ENCODE peak calls at places on chromosomes 16 and 17, in nine cellular contexts. X is heart right ventricle; A is CD8-positive, alpha-beta T cell; H is stomach; I is GM12865; R is tibial artery; Q is heart left ventricle; U is kidney epithelial cell; M is pancreas. Y is an unnamed sample.

GRCh38 chr16:31458835-31459721 is at the start of gene ARMC5:
- DNase-seq in X (peak), H (peak), R (peak), I (peak), A (peak), Q (peak), M (peak), U (peak), Y (peak)

GRCh38 chr17:59056857-59057256 is 49.8 kb downstream of the TRIM37 start:
- DNase-seq in I (no peak), Q (no peak), X (no peak), A (no peak), U (no peak), R (no peak), M (no peak), H (no peak), Y (no peak)

GRCh38 chr17:33183487-33184026 is 109.5 kb downstream of the ASIC2 start:
- DNase-seq in U (no peak), H (no peak), I (no peak), X (no peak), A (no peak), Q (no peak), R (no peak), M (no peak), Y (no peak)

GRCh38 chr17:43142153-43142552 is 17.0 kb upstream of the BRCA1 start:
- DNase-seq in H (no peak), I (no peak), A (no peak), R (no peak), Q (no peak), U (no peak), M (no peak), X (no peak), Y (no peak)

GRCh38 chr17:79224903-79225302 is 150.3 kb downstream of the ENGASE start:
- DNase-seq in I (no peak), H (no peak), U (no peak), Q (no peak), M (no peak), R (no peak), X (no peak), A (no peak), Y (no peak)

GRCh38 chr16:66406534-66407368 is 20.3 kb upstream of the BEAN1 start:
- DNase-seq in A (peak), U (no peak), R (peak), X (peak), I (peak), Q (peak), H (peak), M (peak), Y (peak)

GRCh38 chr16:3655791-3656490 is 1.4 kb downstream of the DNASE1 start:
- DNase-seq in R (peak), M (no peak), X (no peak), Q (no peak), I (peak), U (no peak), A (no peak), H (no peak), Y (no peak)

GRCh38 chr16:11914210-11914758 is 1.5 kb downstream of the GSPT1 start:
- DNase-seq in I (peak), H (no peak), U (no peak), M (no peak), X (no peak), R (no peak), A (no peak), Q (no peak), Y (no peak)

GRCh38 chr16:4339909-4340308 is 11.2 kb downstream of the PAM16 start:
- DNase-seq in M (peak), R (no peak), H (peak), I (no peak), X (peak), U (no peak), A (no peak), Q (no peak), Y (no peak)

GRCh38 chr16:84647830-84648594 is at the start of gene KLHL36:
- DNase-seq in R (peak), I (peak), A (peak), U (no peak), X (peak), M (peak), Q (peak), H (peak), Y (no peak)

GRCh38 chr16:19555938-19556778 is 655 bp downstream of the VPS35L start:
- DNase-seq in I (peak), U (no peak), R (no peak), A (no peak), X (no peak), H (no peak), Q (no peak), M (no peak), Y (peak)

GRCh38 chr17:71217769-71218168 is 903.1 kb upstream of the SOX9 start:
- DNase-seq in H (no peak), M (no peak), I (no peak), U (no peak), A (no peak), R (no peak), X (no peak), Q (no peak), Y (no peak)

GRCh38 chr17:68763551-68763950 is 162.4 kb upstream of the FAM20A start:
- DNase-seq in U (no peak), H (no peak), X (no peak), R (no peak), A (no peak), M (no peak), Q (no peak), I (no peak), Y (no peak)

GRCh38 chr17:68760141-68760475 is 158.9 kb upstream of the FAM20A start:
- DNase-seq in R (no peak), I (no peak), M (no peak), U (no peak), Q (no peak), A (no peak), H (no peak), X (no peak), Y (no peak)

GRCh38 chr17:68762911-68763310 is 161.7 kb upstream of the FAM20A start:
- DNase-seq in M (no peak), Q (no peak), X (no peak), R (no peak), H (no peak), I (no peak), U (no peak), A (no peak), Y (no peak)

GRCh38 chr17:68759002-68759342 is 157.8 kb upstream of the FAM20A start:
- DNase-seq in R (no peak), H (no peak), A (no peak), Q (no peak), X (no peak), M (no peak), U (no peak), I (no peak), Y (no peak)

DNA sequence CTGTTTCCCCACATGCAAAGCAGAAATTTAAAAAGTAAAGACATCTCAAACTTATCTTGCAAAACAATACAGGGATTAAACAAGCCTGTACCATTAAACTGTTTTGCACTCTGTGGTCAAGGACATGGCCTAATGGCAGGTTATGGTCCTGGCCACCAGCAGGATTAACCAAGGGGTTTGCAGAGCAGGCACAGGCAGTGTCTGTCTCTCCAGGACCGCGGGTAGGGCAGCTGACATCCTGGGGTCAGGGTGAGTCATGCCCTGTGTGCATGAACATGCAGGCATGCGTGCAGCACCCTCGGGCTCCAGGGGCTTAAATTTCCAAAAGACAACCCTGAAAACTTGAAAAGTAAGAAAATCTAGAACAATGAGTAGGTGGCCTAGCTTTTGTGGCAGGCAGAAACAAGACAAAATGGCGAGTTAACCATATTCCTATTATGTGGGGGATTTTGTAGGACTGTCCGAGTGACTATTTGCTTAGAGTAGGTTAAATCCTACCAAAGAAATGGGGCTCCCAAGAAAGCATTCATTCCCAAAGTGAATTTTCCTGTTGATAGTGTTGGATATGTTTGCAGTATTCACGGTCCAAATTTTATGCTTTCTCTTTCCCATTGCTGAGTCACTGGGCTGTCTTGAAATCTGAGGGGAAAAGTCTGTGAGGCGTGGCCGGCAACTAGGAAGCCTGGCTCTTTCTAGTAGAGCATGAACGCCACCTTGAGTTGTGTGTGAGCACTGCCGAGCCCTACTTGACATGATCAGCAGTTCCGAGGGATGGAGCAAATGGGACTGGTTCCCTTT is 158.4 kb upstream of the FAM20A start:
- DNase-seq in X (peak), U (peak), R (peak), H (peak), A (peak), Q (peak), I (peak), M (peak), Y (peak)
- H3K4me3 ChIP-seq in X (no peak), U (peak), R (peak), H (peak), A (no peak), Q (peak), I (no peak), M (peak), Y (peak)

GRCh38 chr17:68343976-68344375 is 52.7 kb downstream of the ARSG start:
- DNase-seq in Q (no peak), X (no peak), H (no peak), I (no peak), R (no peak), U (no peak), M (no peak), A (no peak), Y (no peak)
- TF ChIP-seq CTCF in Q (no peak), X (no peak), H (no peak), I (no peak), R (no peak), U (no peak), M (no peak), A (no peak), Y (no peak)

GRCh38 chr17:14061666-14062560 is 7.4 kb upstream of the COX10 start:
- DNase-seq in Q (peak), H (no peak), A (no peak), M (no peak), R (no peak), U (peak), I (no peak), X (no peak), Y (peak)
- H3K4me3 ChIP-seq in Q (no peak), H (no peak), A (no peak), M (no peak), R (no peak), U (no peak), I (no peak), X (no peak), Y (no peak)

DNA sequence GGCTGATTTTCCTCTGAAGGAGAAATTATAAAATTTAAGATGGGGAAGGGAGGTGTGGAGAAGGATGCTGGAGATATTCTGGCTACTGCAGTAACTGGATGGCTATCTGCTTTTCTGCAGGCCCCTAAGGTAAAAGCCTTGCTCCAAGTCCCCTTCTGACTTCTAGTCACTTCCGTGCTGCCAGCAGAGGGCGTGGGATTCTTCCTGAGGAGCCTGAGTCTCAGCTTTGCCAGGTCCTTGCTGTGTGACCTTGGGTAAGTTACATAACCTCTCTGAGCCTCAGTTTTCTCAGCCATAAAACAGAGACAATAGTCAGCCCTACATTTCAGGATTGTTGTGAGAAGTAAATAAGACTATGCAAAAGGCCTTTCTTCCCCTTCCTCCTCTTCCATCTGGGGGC is 24.3 kb upstream of the TMEM220 start:
- DNase-seq in Q (no peak), A (no peak), I (peak), R (no peak), X (peak), U (no peak), H (peak), M (peak), Y (no peak)
- TF ChIP-seq CTCF in Q (no peak), A (no peak), I (peak), R (no peak), X (no peak), U (peak), H (no peak), M (peak), Y (peak)

GRCh38 chr17:64019486-64020067 is 856 bp downstream of the ICAM2 start:
- DNase-seq in R (no peak), M (no peak), X (no peak), H (no peak), A (no peak), I (no peak), U (no peak), Q (no peak), Y (no peak)
- H3K4me3 ChIP-seq in R (peak), M (peak), X (peak), H (peak), A (peak), I (peak), U (no peak), Q (peak), Y (no peak)

GRCh38 chr17:21525464-21526130 is 149.4 kb downstream of the KCNJ12 start:
- DNase-seq in M (no peak), A (no peak), X (no peak), R (no peak), Q (no peak), H (no peak), I (no peak), U (no peak), Y (peak)
- TF ChIP-seq CTCF in M (no peak), A (no peak), X (no peak), R (no peak), Q (no peak), H (no peak), I (no peak), U (no peak), Y (no peak)

Y was measured in LNCaP clone FGC.